ENCODE peak calls at places on chromosomes 13 and 19, in ten cellular contexts. A is fibroblast of lung, V is A549, H is neural progenitor cell, Z is H1, J is spleen, P is GM13976, C is tibial nerve, L is ovary, X is dorsolateral prefrontal cortex. F is an unnamed sample.

GRCh38 chr13:105441406-105441805 is 1094.1 kb downstream of the EFNB2 start:
- DNase-seq in A (no peak), V (no peak), H (no peak), Z (no peak), J (no peak), P (no peak), C (no peak), L (no peak), X (no peak), F (no peak)

GRCh38 chr19:42433503-42434260 is 6.5 kb upstream of the LIPE start:
- DNase-seq in A (no peak), V (peak), H (peak), Z (no peak), J (peak), P (peak), C (peak), L (no peak), X (peak), F (peak)

GRCh38 chr19:19566306-19566705 is 28.2 kb downstream of the CILP2 start:
- DNase-seq in A (peak), V (no peak), H (no peak), Z (no peak), J (no peak), P (no peak), C (no peak), L (no peak), X (no peak), F (no peak)

GRCh38 chr19:43465468-43466120 is at the start of gene LYPD3:
- DNase-seq in A (no peak), V (no peak), H (peak), Z (no peak), J (peak), P (no peak), C (no peak), L (peak), X (no peak), F (no peak)

GRCh38 chr19:40332669-40333068 is 15.5 kb downstream of the C19orf47 start:
- DNase-seq in A (no peak), V (no peak), H (no peak), Z (no peak), J (no peak), P (no peak), C (no peak), L (no peak), X (no peak), F (no peak)

GRCh38 chr19:21138130-21138529 is 3.7 kb upstream of the ZNF431 start:
- DNase-seq in A (no peak), V (no peak), H (no peak), Z (no peak), J (no peak), P (no peak), C (no peak), L (no peak), X (no peak), F (no peak)

GRCh38 chr13:40233731-40234195 is 432.7 kb downstream of the FOXO1 start:
- DNase-seq in A (no peak), V (no peak), H (no peak), Z (no peak), J (no peak), P (no peak), C (no peak), L (no peak), X (no peak), F (peak)

GRCh38 chr19:9673912-9674668 is 810 bp downstream of the ZNF562 start:
- DNase-seq in A (peak), V (no peak), H (no peak), Z (no peak), J (no peak), P (no peak), C (no peak), L (no peak), X (no peak), F (no peak)

GRCh38 chr13:44273991-44274810 is 99.4 kb upstream of the SERP2 start:
- DNase-seq in A (no peak), V (no peak), H (no peak), Z (no peak), J (peak), P (peak), C (no peak), L (no peak), X (no peak), F (no peak)

GRCh38 chr13:20101467-20102316 is 59.2 kb downstream of the GJA3 start:
- DNase-seq in A (no peak), V (no peak), H (no peak), Z (no peak), J (no peak), P (no peak), C (no peak), L (no peak), X (no peak), F (no peak)

GRCh38 chr19:9940778-9941177 is 4.5 kb upstream of the OLFM2 start:
- DNase-seq in A (peak), V (no peak), H (no peak), Z (no peak), J (no peak), P (no peak), C (no peak), L (no peak), X (no peak), F (no peak)

GRCh38 chr19:3642987-3643386 is 16.4 kb upstream of the CACTIN start:
- DNase-seq in A (no peak), V (no peak), H (peak), Z (no peak), J (no peak), P (no peak), C (no peak), L (no peak), X (no peak), F (peak)

DNA sequence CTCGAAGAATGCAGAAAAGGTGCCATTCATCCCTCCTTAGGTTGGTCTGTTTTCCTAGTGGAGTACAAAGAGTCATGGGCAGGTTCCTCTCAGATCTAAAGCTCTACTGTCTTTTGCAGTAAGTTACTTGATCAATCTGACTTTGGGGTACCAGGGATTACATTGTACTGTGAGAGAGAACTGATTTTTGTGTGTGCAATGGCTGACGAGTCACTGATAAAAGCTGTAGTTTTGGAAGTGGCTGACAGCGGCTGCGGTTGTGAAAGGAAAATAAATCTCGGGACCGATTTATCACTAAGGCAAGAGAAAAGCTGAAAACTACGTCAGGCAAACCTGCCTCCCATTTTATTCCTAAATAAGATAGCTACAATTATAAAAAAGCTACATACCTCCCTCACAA is 26.9 kb downstream of the UTP14C start:
- DNase-seq in A (no peak), V (no peak), H (no peak), Z (no peak), J (no peak), P (no peak), C (no peak), L (no peak), X (no peak), F (no peak)
- TF ChIP-seq CTCF in A (no peak), V (no peak), H (no peak), Z (no peak), J (no peak), P (no peak), C (no peak), L (no peak), X (no peak), F (no peak)

DNA sequence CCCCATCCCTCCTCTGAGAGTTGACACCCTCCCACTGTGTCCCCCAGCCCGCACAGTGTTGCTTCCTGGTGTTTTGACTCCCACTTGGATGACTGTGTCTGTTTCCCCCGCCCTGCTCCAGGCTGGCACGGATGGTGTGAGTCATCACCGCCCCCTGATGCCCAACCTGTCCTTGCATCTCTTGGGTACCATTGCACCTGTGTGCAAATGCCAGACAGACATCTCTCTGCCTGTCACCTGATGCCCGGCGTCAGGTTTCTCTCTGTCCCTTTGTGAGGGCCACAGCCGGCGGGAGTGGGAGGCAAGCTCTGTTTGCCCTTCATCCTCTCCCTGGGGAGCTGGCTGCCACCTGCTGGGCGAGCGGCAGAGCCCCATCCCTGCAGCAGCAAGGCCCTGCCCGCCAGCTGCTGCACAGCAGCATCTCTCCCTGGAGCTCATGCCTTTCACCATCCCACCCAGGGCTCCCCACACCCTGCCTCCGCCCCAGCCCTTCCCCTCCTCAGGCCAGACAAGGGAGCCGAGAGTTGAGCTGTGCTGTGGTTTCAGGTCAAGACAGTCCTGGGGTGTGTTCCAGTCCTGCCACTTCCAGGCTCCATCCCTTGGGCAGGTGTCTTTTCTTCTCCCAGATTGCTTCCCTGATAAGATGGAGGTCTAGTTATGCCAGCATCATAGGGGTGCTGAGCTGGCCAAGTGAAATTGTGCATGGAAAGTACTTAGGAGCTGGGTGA is 29.7 kb downstream of the NKPD1 start:
- DNase-seq in A (peak), V (peak), H (peak), Z (no peak), J (no peak), P (no peak), C (no peak), L (no peak), X (no peak), F (peak)
- TF ChIP-seq CTCF in A (no peak), V (peak), H (no peak), Z (no peak), J (peak), P (peak), C (no peak), L (no peak), X (peak), F (no peak)

DNA sequence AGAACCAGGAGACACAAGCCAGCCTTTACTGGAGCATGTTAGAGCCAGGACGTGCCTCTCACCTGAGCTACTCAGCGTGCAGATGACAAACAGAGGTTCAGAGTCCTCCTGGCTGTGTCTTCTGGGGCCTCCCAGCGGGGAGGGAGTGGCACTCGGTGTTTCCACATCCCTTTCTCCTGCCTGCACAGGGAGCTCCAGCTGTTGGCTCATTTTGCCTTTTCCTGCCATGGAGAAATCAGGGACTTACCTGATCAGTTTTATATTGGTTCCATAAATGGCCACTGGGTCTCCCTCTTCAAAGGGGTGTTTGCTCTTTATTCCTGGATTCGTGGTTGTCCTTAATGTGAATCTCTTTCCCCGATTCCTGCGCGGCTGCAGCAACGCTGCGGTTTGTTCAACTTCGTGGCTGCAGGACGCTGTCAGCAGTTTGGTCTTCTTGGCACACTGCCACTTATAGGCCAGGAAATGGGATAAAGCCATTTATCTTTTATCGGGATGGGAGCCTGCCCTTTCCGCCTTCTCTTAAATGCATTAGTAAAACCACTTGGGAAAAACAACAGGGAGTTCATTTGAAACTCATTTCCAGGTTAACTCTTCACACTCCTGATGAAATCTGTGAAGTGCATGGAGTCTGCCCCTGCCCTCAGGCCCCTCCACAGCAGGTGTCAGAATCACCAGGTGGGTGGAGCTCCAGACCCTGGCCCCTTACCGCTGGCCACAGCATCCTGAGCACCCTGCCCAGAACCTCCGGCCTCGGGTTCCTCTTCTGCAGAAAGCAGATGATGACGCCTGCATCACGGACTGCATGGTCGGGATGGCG is 39.8 kb upstream of the MCF2L start:
- DNase-seq in A (peak), V (no peak), H (no peak), Z (no peak), J (no peak), P (no peak), C (no peak), L (no peak), X (no peak), F (no peak)
- TF ChIP-seq CTCF in A (no peak), V (no peak), H (no peak), Z (no peak), J (no peak), P (no peak), C (no peak), L (no peak), X (no peak), F (no peak)

GRCh38 chr13:74306496-74306895 is 172.3 kb upstream of the KLF12 start:
- DNase-seq in A (peak), V (no peak), H (no peak), Z (no peak), J (no peak), P (no peak), C (no peak), L (no peak), X (no peak), F (no peak)
- TF ChIP-seq CTCF in A (peak), V (no peak), H (peak), Z (no peak), J (no peak), P (no peak), C (no peak), L (no peak), X (no peak), F (no peak)

DNA sequence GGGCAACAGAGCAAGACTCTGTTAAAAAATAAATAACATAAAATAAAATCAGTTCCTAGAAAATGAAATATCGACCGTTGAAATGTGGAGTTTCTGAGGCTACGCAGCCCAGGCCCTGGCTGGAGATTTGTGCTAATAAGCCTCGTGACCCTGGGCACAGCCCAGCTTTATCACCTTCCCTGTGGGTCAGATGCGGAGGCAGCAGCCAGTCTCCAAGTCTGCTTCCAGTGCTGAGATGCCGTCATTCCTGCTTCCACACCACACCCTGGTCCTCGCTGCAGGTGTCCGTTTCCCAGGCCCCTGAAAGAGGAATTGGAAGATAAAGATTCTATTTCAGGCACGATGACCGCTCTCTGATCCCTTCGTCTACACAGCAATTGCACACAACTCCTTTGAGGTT is 48.4 kb upstream of the ATP11A start:
- DNase-seq in A (no peak), V (no peak), H (no peak), Z (no peak), J (peak), P (no peak), C (no peak), L (no peak), X (no peak), F (no peak)
- TF ChIP-seq CTCF in A (no peak), V (no peak), H (no peak), Z (no peak), J (no peak), P (no peak), C (no peak), L (no peak), X (no peak), F (no peak)

GRCh38 chr19:18519962-18520847 is 1.7 kb downstream of the ELL start:
- DNase-seq in A (peak), V (peak), H (peak), Z (no peak), J (peak), P (peak), C (no peak), L (peak), X (peak), F (peak)

GRCh38 chr19:18523841-18524240 is 2.0 kb upstream of the ELL start:
- DNase-seq in A (no peak), V (no peak), H (no peak), Z (no peak), J (no peak), P (no peak), C (no peak), L (no peak), X (no peak), F (no peak)

GRCh38 chr19:18520848-18521691 is 800 bp downstream of the ELL start:
- DNase-seq in A (no peak), V (no peak), H (peak), Z (no peak), J (peak), P (no peak), C (no peak), L (peak), X (no peak), F (peak)

GRCh38 chr19:18522124-18522861 is 423 bp upstream of the ELL start:
- DNase-seq in A (peak), V (peak), H (peak), Z (peak), J (peak), P (peak), C (peak), L (peak), X (peak), F (peak)

DNA sequence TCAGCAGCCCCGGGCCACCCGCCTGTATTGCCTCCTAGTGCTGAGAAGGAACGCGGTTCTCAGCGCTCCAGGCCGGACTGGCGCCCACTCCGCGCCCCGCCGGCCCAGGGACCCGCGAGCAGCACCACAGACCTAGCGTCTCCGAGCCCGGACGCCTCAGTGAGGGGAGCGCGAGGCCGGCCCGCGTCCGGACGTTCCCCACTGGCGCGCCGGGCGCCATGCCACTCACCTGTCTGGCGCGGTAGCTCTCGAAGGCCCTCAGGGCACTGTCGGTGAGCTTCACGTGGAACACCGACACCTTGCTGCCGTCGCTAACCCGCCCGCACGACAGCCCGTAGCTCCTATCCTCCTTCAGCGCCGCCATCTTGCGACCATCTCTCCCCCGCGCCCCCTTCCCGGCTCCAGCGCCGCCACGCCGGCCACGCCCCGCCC is at the start of gene ELL:
- DNase-seq in A (no peak), V (no peak), H (no peak), Z (no peak), J (no peak), P (no peak), C (no peak), L (no peak), X (no peak), F (no peak)
- TF ChIP-seq CTCF in A (no peak), V (no peak), H (no peak), Z (no peak), J (no peak), P (no peak), C (no peak), L (peak), X (no peak), F (no peak)

GRCh38 chr19:47225746-47226425 is 5.1 kb downstream of the BBC3 start:
- DNase-seq in A (peak), V (peak), H (peak), Z (no peak), J (peak), P (peak), C (peak), L (peak), X (peak), F (peak)
- TF ChIP-seq CTCF in A (no peak), V (peak), H (peak), Z (no peak), J (peak), P (no peak), C (peak), L (peak), X (peak), F (no peak)